ENCODE peak calls at places on chromosome 3, in nine cellular contexts. I is GM12865; P is GM10248; Q is CD8-positive, alpha-beta T cell; W is fibroblast of lung; N is progenitor cell of endocrine pancreas; F is glutamatergic neuron; Y is foreskin keratinocyte; C is right atrium auricular region. D is an unnamed sample.

GRCh38 chr3:55721716-55722484 is 234.8 kb upstream of the WNT5A start:
- DNase-seq in I (peak), P (peak), Q (no peak), W (peak), N (no peak), F (no peak), Y (no peak), C (no peak), D (no peak)

GRCh38 chr3:36147934-36148333 is 232.4 kb upstream of the STAC start:
- DNase-seq in I (no peak), P (no peak), Q (no peak), W (no peak), N (no peak), F (no peak), Y (no peak), C (no peak), D (no peak)

GRCh38 chr3:49277357-49277723 is 308 bp upstream of the C3orf62 start:
- DNase-seq in I (no peak), P (no peak), Q (no peak), W (no peak), N (no peak), F (no peak), Y (no peak), C (no peak), D (no peak)

GRCh38 chr3:190132376-190132775 is 11.7 kb upstream of the P3H2 start:
- DNase-seq in I (no peak), P (no peak), Q (no peak), W (peak), N (no peak), F (no peak), Y (no peak), C (no peak), D (no peak)

GRCh38 chr3:122977645-122978466 is 49.7 kb downstream of the SEMA5B start:
- DNase-seq in I (no peak), P (no peak), Q (no peak), W (peak), N (no peak), F (no peak), Y (no peak), C (no peak), D (no peak)

GRCh38 chr3:164179110-164179774 is 899.1 kb downstream of the SI start:
- DNase-seq in I (no peak), P (no peak), Q (no peak), W (no peak), N (no peak), F (no peak), Y (no peak), C (no peak), D (no peak)

GRCh38 chr3:50503504-50503903 is at the start of gene CACNA2D2:
- DNase-seq in I (peak), P (no peak), Q (peak), W (no peak), N (peak), F (peak), Y (no peak), C (no peak), D (no peak)

GRCh38 chr3:141442421-141442820 is 44.4 kb upstream of the RASA2 start:
- DNase-seq in I (no peak), P (no peak), Q (no peak), W (peak), N (no peak), F (no peak), Y (no peak), C (no peak), D (no peak)

GRCh38 chr3:149460123-149460522 is 14.4 kb upstream of the TM4SF4 start:
- DNase-seq in I (no peak), P (no peak), Q (no peak), W (peak), N (no peak), F (no peak), Y (no peak), C (peak), D (no peak)

GRCh38 chr3:147267431-147267830 is 138.9 kb downstream of the ZIC4 start:
- DNase-seq in I (no peak), P (no peak), Q (no peak), W (peak), N (no peak), F (no peak), Y (no peak), C (no peak), D (no peak)

GRCh38 chr3:20975221-20975620 is 775.8 kb downstream of the ZNF385D start:
- DNase-seq in I (no peak), P (no peak), Q (no peak), W (no peak), N (no peak), F (no peak), Y (no peak), C (no peak), D (no peak)

GRCh38 chr3:170703121-170703588 is 117.3 kb upstream of the SLC7A14 start:
- DNase-seq in I (no peak), P (no peak), Q (no peak), W (peak), N (no peak), F (no peak), Y (peak), C (no peak), D (no peak)

GRCh38 chr3:86986666-86987420 is 4.1 kb downstream of the VGLL3 start:
- DNase-seq in I (no peak), P (no peak), Q (no peak), W (peak), N (no peak), F (no peak), Y (no peak), C (no peak), D (no peak)

GRCh38 chr3:25558796-25559195 is 105.9 kb downstream of the TOP2B start:
- DNase-seq in I (no peak), P (no peak), Q (no peak), W (no peak), N (no peak), F (no peak), Y (no peak), C (no peak), D (no peak)

GRCh38 chr3:121999931-122000330 is 22.1 kb downstream of the ILDR1 start:
- DNase-seq in I (no peak), P (no peak), Q (no peak), W (no peak), N (no peak), F (no peak), Y (no peak), C (no peak), D (no peak)

GRCh38 chr3:30188713-30189112 is 417.7 kb upstream of the TGFBR2 start:
- DNase-seq in I (no peak), P (no peak), Q (no peak), W (no peak), N (no peak), F (no peak), Y (peak), C (no peak), D (no peak)

GRCh38 chr3:113274425-113274824 is 63.1 kb downstream of the BOC start:
- DNase-seq in I (no peak), P (no peak), Q (no peak), W (no peak), N (no peak), F (no peak), Y (no peak), C (no peak), D (no peak)

GRCh38 chr3:52231502-52232278 is 6.2 kb upstream of the TLR9 start:
- DNase-seq in I (peak), P (peak), Q (peak), W (peak), N (peak), F (peak), Y (no peak), C (no peak), D (peak)

GRCh38 chr3:157029365-157029790 is 130.6 kb downstream of the CCNL1 start:
- DNase-seq in I (peak), P (no peak), Q (no peak), W (no peak), N (no peak), F (no peak), Y (no peak), C (no peak), D (no peak)

GRCh38 chr3:185796431-185797107 is 28.3 kb downstream of the IGF2BP2 start:
- DNase-seq in I (no peak), P (no peak), Q (no peak), W (no peak), N (no peak), F (no peak), Y (peak), C (no peak), D (no peak)

GRCh38 chr3:46936733-46937250 is 39.8 kb downstream of the CCDC12 start:
- DNase-seq in I (no peak), P (no peak), Q (no peak), W (no peak), N (no peak), F (no peak), Y (no peak), C (no peak), D (no peak)

GRCh38 chr3:196096382-196096953 is 14.6 kb upstream of the TFRC start:
- DNase-seq in I (peak), P (peak), Q (no peak), W (no peak), N (no peak), F (no peak), Y (no peak), C (no peak), D (no peak)

GRCh38 chr3:193805448-193805847 is 212.4 kb downstream of the OPA1 start:
- DNase-seq in I (no peak), P (no peak), Q (no peak), W (peak), N (no peak), F (no peak), Y (peak), C (no peak), D (no peak)

GRCh38 chr3:154684021-154684420 is 254.0 kb upstream of the GPR149 start:
- DNase-seq in I (peak), P (no peak), Q (no peak), W (no peak), N (no peak), F (no peak), Y (no peak), C (no peak), D (no peak)

GRCh38 chr3:184399410-184399809 is 19.6 kb downstream of the CHRD start:
- DNase-seq in I (no peak), P (no peak), Q (no peak), W (peak), N (no peak), F (no peak), Y (peak), C (no peak), D (no peak)

GRCh38 chr3:122298239-122298638 is 26.8 kb upstream of the CSTA start:
- DNase-seq in I (peak), P (peak), Q (no peak), W (no peak), N (no peak), F (no peak), Y (no peak), C (no peak), D (no peak)

GRCh38 chr3:124263168-124263567 is 271.2 kb upstream of the ROPN1 start:
- DNase-seq in I (peak), P (no peak), Q (no peak), W (peak), N (no peak), F (no peak), Y (peak), C (no peak), D (no peak)

GRCh38 chr3:111603679-111604643 is 8.8 kb upstream of the ZBED2 start:
- DNase-seq in I (no peak), P (no peak), Q (no peak), W (no peak), N (no peak), F (no peak), Y (no peak), C (no peak), D (no peak)

GRCh38 chr3:140470962-140471361 is 206.9 kb upstream of the TRIM42 start:
- DNase-seq in I (no peak), P (no peak), Q (no peak), W (no peak), N (no peak), F (peak), Y (no peak), C (no peak), D (no peak)

GRCh38 chr3:52521881-52522650 is 11.6 kb downstream of the NT5DC2 start:
- DNase-seq in I (no peak), P (no peak), Q (no peak), W (no peak), N (no peak), F (peak), Y (no peak), C (no peak), D (peak)

GRCh38 chr3:31448035-31448881 is 84.5 kb upstream of the STT3B start:
- DNase-seq in I (peak), P (peak), Q (no peak), W (no peak), N (no peak), F (no peak), Y (no peak), C (no peak), D (no peak)
- TF ChIP-seq CTCF in I (peak), P (peak), Q (no peak), W (peak), N (peak), F (peak), Y (peak), C (peak), D (peak)

GRCh38 chr3:128412180-128413002 is 54.3 kb downstream of the DNAJB8 start:
- DNase-seq in I (no peak), P (no peak), Q (no peak), W (no peak), N (no peak), F (no peak), Y (no peak), C (no peak), D (no peak)
- TF ChIP-seq CTCF in I (no peak), P (no peak), Q (no peak), W (no peak), N (no peak), F (no peak), Y (no peak), C (no peak), D (no peak)

GRCh38 chr3:69385723-69386483 is at the start of gene FRMD4B:
- DNase-seq in I (peak), P (peak), Q (no peak), W (peak), N (peak), F (peak), Y (no peak), C (peak), D (peak)
- TF ChIP-seq CTCF in I (peak), P (peak), Q (no peak), W (peak), N (peak), F (no peak), Y (peak), C (peak), D (peak)

DNA sequence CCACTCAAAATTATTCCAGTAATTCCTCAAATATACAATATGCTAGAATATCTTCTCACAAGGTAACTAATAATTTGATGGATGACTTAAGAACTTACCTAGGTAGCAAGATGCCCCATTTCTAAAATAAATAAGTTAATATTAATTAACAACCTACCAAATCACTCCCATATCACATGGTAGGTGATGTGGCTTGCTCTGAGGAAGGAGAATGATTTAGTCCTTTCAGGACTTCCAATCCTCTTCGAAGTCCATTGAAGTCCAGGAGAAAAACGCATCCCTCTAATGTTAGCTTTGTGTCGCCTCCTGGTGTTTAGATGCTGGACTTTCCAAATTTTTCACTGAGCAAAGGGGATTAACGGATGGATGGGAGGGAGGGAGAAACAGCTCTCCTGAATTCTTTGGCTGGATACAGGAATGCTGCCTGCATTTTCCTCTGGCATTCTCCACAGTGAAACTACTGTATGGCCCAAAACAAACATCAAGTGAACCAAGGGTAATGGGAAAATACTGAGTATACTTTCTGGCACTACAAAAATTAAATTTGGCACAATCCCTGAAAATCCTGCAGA is 58.6 kb downstream of the PRICKLE2 start:
- DNase-seq in I (no peak), P (no peak), Q (no peak), W (no peak), N (no peak), F (no peak), Y (no peak), C (no peak), D (no peak)
- TF ChIP-seq CTCF in I (no peak), P (no peak), Q (no peak), W (peak), N (no peak), F (peak), Y (peak), C (peak), D (no peak)